ENCODE peak calls at places on chromosome 21, in nine cellular contexts. One of them, this sample, is unnamed.

GRCh38 chr21:34202553-34203332 is 129.4 kb downstream of the MRPS6 start:
- DNase-seq in neural progenitor cell: peak
- DNase-seq in IMR-90: no peak
- DNase-seq in body of pancreas: peak
- DNase-seq in GM12865: no peak
- DNase-seq in choroid plexus epithelial cell: peak
- DNase-seq in fibroblast of mammary gland: no peak
- DNase-seq in fibroblast of the aortic adventitia: no peak
- DNase-seq in esophagus muscularis mucosa: no peak
- DNase-seq in this sample: peak

GRCh38 chr21:27129215-27129614 is 162.3 kb upstream of the ADAMTS5 start:
- DNase-seq in body of pancreas: no peak
- DNase-seq in fibroblast of mammary gland: no peak
- DNase-seq in esophagus muscularis mucosa: no peak
- DNase-seq in choroid plexus epithelial cell: no peak
- DNase-seq in IMR-90: no peak
- DNase-seq in fibroblast of the aortic adventitia: peak
- DNase-seq in GM12865: no peak
- DNase-seq in neural progenitor cell: no peak
- DNase-seq in this sample: no peak

GRCh38 chr21:20617130-20617529 is 381.1 kb upstream of the NCAM2 start:
- DNase-seq in esophagus muscularis mucosa: no peak
- DNase-seq in fibroblast of the aortic adventitia: no peak
- DNase-seq in body of pancreas: no peak
- DNase-seq in choroid plexus epithelial cell: no peak
- DNase-seq in GM12865: no peak
- DNase-seq in neural progenitor cell: peak
- DNase-seq in IMR-90: no peak
- DNase-seq in fibroblast of mammary gland: no peak
- DNase-seq in this sample: no peak

GRCh38 chr21:8992731-8993174 is 1528.6 kb upstream of the TPTE start:
- DNase-seq in fibroblast of mammary gland: no peak
- DNase-seq in esophagus muscularis mucosa: peak
- DNase-seq in fibroblast of the aortic adventitia: no peak
- DNase-seq in neural progenitor cell: no peak
- DNase-seq in body of pancreas: no peak
- DNase-seq in GM12865: no peak
- DNase-seq in choroid plexus epithelial cell: no peak
- DNase-seq in IMR-90: no peak
- DNase-seq in this sample: peak

GRCh38 chr21:40827509-40827908 is 19.4 kb downstream of the DSCAM start:
- DNase-seq in fibroblast of the aortic adventitia: no peak
- DNase-seq in body of pancreas: no peak
- DNase-seq in neural progenitor cell: no peak
- DNase-seq in IMR-90: no peak
- DNase-seq in choroid plexus epithelial cell: no peak
- DNase-seq in fibroblast of mammary gland: no peak
- DNase-seq in GM12865: no peak
- DNase-seq in esophagus muscularis mucosa: no peak
- DNase-seq in this sample: no peak

GRCh38 chr21:25858328-25858727 is 123.6 kb downstream of the GABPA start:
- DNase-seq in GM12865: no peak
- DNase-seq in neural progenitor cell: no peak
- DNase-seq in fibroblast of the aortic adventitia: no peak
- DNase-seq in IMR-90: no peak
- DNase-seq in choroid plexus epithelial cell: no peak
- DNase-seq in esophagus muscularis mucosa: no peak
- DNase-seq in fibroblast of mammary gland: no peak
- DNase-seq in body of pancreas: no peak
- DNase-seq in this sample: no peak

GRCh38 chr21:18617291-18617690 is 213.7 kb upstream of the TMPRSS15 start:
- DNase-seq in fibroblast of mammary gland: no peak
- DNase-seq in esophagus muscularis mucosa: no peak
- DNase-seq in fibroblast of the aortic adventitia: no peak
- DNase-seq in body of pancreas: no peak
- DNase-seq in IMR-90: no peak
- DNase-seq in GM12865: no peak
- DNase-seq in choroid plexus epithelial cell: peak
- DNase-seq in neural progenitor cell: no peak
- DNase-seq in this sample: no peak

GRCh38 chr21:15549671-15550070 is 180.1 kb upstream of the USP25 start:
- DNase-seq in GM12865: no peak
- DNase-seq in fibroblast of mammary gland: no peak
- DNase-seq in esophagus muscularis mucosa: no peak
- DNase-seq in fibroblast of the aortic adventitia: no peak
- DNase-seq in choroid plexus epithelial cell: peak
- DNase-seq in IMR-90: peak
- DNase-seq in neural progenitor cell: no peak
- DNase-seq in body of pancreas: no peak
- DNase-seq in this sample: no peak

GRCh38 chr21:34351786-34352241 is 12.0 kb upstream of the KCNE2 start:
- DNase-seq in GM12865: peak
- DNase-seq in fibroblast of mammary gland: peak
- DNase-seq in body of pancreas: peak
- DNase-seq in esophagus muscularis mucosa: no peak
- DNase-seq in IMR-90: peak
- DNase-seq in fibroblast of the aortic adventitia: peak
- DNase-seq in choroid plexus epithelial cell: peak
- DNase-seq in neural progenitor cell: peak
- DNase-seq in this sample: peak

GRCh38 chr21:37220981-37221664 is 46.0 kb downstream of the VPS26C start:
- DNase-seq in neural progenitor cell: peak
- DNase-seq in choroid plexus epithelial cell: peak
- DNase-seq in esophagus muscularis mucosa: peak
- DNase-seq in GM12865: peak
- DNase-seq in fibroblast of mammary gland: peak
- DNase-seq in fibroblast of the aortic adventitia: peak
- DNase-seq in body of pancreas: peak
- DNase-seq in IMR-90: peak
- DNase-seq in this sample: peak

GRCh38 chr21:31611445-31611844 is 48.0 kb upstream of the SOD1 start:
- DNase-seq in IMR-90: no peak
- DNase-seq in esophagus muscularis mucosa: no peak
- DNase-seq in GM12865: no peak
- DNase-seq in choroid plexus epithelial cell: no peak
- DNase-seq in neural progenitor cell: no peak
- DNase-seq in fibroblast of the aortic adventitia: no peak
- DNase-seq in body of pancreas: no peak
- DNase-seq in fibroblast of mammary gland: no peak
- DNase-seq in this sample: no peak

GRCh38 chr21:41610042-41610839 is 102.3 kb upstream of the TMPRSS2 start:
- DNase-seq in fibroblast of the aortic adventitia: peak
- DNase-seq in esophagus muscularis mucosa: no peak
- DNase-seq in IMR-90: peak
- DNase-seq in choroid plexus epithelial cell: peak
- DNase-seq in body of pancreas: peak
- DNase-seq in fibroblast of mammary gland: peak
- DNase-seq in neural progenitor cell: peak
- DNase-seq in GM12865: peak
- DNase-seq in this sample: peak

DNA sequence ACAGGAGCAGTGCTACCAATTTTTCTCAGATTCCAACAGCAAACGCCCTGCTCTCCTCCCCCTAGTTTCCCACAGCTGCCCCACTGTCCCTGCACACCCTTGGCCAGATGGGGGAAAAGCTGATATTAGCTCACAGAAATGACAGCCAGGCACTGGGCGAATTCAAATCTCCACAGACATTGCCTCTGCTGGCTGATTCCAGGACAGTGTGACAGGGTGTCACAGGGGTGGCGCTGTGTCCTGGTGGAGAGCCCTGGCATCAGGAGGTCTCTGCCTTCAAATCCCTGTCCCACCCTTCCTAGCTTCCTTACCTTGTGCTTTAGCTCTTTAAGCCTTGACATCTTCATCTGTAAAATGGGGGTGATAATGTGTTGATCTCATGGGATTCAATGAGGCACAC is 10.4 kb downstream of the OLIG1 start:
- DNase-seq in fibroblast of mammary gland: no peak
- DNase-seq in GM12865: no peak
- DNase-seq in body of pancreas: no peak
- DNase-seq in fibroblast of the aortic adventitia: no peak
- DNase-seq in neural progenitor cell: no peak
- DNase-seq in choroid plexus epithelial cell: no peak
- DNase-seq in IMR-90: no peak
- DNase-seq in esophagus muscularis mucosa: no peak
- DNase-seq in this sample: no peak
- TF ChIP-seq CTCF in fibroblast of mammary gland: no peak
- TF ChIP-seq CTCF in GM12865: no peak
- TF ChIP-seq CTCF in body of pancreas: no peak
- TF ChIP-seq CTCF in fibroblast of the aortic adventitia: no peak
- TF ChIP-seq CTCF in neural progenitor cell: no peak
- TF ChIP-seq CTCF in choroid plexus epithelial cell: no peak
- TF ChIP-seq CTCF in IMR-90: no peak
- TF ChIP-seq CTCF in esophagus muscularis mucosa: no peak
- TF ChIP-seq CTCF in this sample: no peak

DNA sequence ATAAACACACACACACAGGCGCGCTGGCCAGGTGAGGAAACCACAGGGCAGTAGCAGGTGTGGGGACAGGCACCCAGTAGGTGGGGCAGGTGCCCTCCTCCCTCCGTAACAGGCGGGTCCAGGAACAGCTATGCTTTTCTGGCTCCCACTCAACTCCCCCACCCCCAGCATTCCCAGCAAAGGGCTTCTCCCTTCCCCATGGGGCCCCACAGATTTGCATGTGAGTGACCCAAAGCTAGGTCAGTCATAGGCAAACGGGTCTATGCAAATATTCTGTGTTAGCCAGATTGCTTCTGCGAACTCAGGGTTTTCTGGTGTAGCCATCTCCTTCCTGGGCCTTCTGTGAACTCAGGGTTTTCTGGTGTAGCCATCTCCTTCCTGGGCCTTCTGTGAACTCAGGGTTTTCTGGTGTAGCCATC is 114.2 kb downstream of the SIK1 start:
- DNase-seq in GM12865: peak
- DNase-seq in fibroblast of the aortic adventitia: no peak
- DNase-seq in neural progenitor cell: no peak
- DNase-seq in IMR-90: no peak
- DNase-seq in choroid plexus epithelial cell: no peak
- DNase-seq in body of pancreas: peak
- DNase-seq in esophagus muscularis mucosa: no peak
- DNase-seq in fibroblast of mammary gland: no peak
- DNase-seq in this sample: no peak
- H3K4me3 ChIP-seq in GM12865: no peak
- H3K4me3 ChIP-seq in fibroblast of the aortic adventitia: no peak
- H3K4me3 ChIP-seq in neural progenitor cell: no peak
- H3K4me3 ChIP-seq in IMR-90: no peak
- H3K4me3 ChIP-seq in choroid plexus epithelial cell: no peak
- H3K4me3 ChIP-seq in body of pancreas: no peak
- H3K4me3 ChIP-seq in esophagus muscularis mucosa: no peak
- H3K4me3 ChIP-seq in fibroblast of mammary gland: no peak
- H3K4me3 ChIP-seq in this sample: no peak

GRCh38 chr21:38796426-38796825 is 9.3 kb upstream of the ETS2 start:
- DNase-seq in esophagus muscularis mucosa: no peak
- DNase-seq in GM12865: no peak
- DNase-seq in fibroblast of the aortic adventitia: no peak
- DNase-seq in body of pancreas: no peak
- DNase-seq in fibroblast of mammary gland: peak
- DNase-seq in choroid plexus epithelial cell: peak
- DNase-seq in neural progenitor cell: no peak
- DNase-seq in IMR-90: peak
- DNase-seq in this sample: no peak

GRCh38 chr21:38797470-38797869 is 8.3 kb upstream of the ETS2 start:
- DNase-seq in IMR-90: no peak
- DNase-seq in fibroblast of the aortic adventitia: no peak
- DNase-seq in choroid plexus epithelial cell: no peak
- DNase-seq in esophagus muscularis mucosa: no peak
- DNase-seq in fibroblast of mammary gland: no peak
- DNase-seq in GM12865: no peak
- DNase-seq in neural progenitor cell: no peak
- DNase-seq in body of pancreas: no peak
- DNase-seq in this sample: no peak

GRCh38 chr21:38798081-38798480 is 7.6 kb upstream of the ETS2 start:
- DNase-seq in GM12865: no peak
- DNase-seq in body of pancreas: no peak
- DNase-seq in esophagus muscularis mucosa: no peak
- DNase-seq in IMR-90: no peak
- DNase-seq in neural progenitor cell: no peak
- DNase-seq in fibroblast of mammary gland: no peak
- DNase-seq in choroid plexus epithelial cell: no peak
- DNase-seq in fibroblast of the aortic adventitia: no peak
- DNase-seq in this sample: no peak

GRCh38 chr21:38800046-38800758 is 5.5 kb upstream of the ETS2 start:
- DNase-seq in neural progenitor cell: no peak
- DNase-seq in choroid plexus epithelial cell: no peak
- DNase-seq in esophagus muscularis mucosa: no peak
- DNase-seq in IMR-90: no peak
- DNase-seq in fibroblast of mammary gland: no peak
- DNase-seq in body of pancreas: no peak
- DNase-seq in fibroblast of the aortic adventitia: no peak
- DNase-seq in GM12865: no peak
- DNase-seq in this sample: no peak

DNA sequence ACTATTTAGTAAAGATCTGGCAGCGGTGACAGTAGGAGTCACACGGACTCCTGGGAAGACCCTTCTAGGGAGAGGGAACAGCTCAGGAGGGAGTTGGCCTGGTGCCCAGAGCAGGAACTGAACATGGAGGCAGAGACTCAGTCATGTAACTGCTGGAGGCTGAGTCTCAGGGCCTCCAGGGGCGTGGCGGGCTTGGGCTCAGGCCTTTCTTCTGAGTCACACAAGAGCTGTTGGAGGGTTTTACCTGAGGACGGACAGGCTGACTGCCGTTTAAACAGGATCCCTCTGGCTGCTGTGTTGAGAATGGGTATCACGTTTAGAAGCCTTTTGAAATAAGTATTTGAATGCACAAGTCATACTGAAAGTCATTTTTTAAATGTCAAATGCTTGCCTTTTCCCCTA is 7.2 kb upstream of the ETS2 start:
- DNase-seq in esophagus muscularis mucosa: no peak
- DNase-seq in neural progenitor cell: no peak
- DNase-seq in body of pancreas: no peak
- DNase-seq in IMR-90: no peak
- DNase-seq in choroid plexus epithelial cell: peak
- DNase-seq in GM12865: peak
- DNase-seq in fibroblast of mammary gland: no peak
- DNase-seq in fibroblast of the aortic adventitia: no peak
- DNase-seq in this sample: no peak
- TF ChIP-seq CTCF in esophagus muscularis mucosa: no peak
- TF ChIP-seq CTCF in neural progenitor cell: no peak
- TF ChIP-seq CTCF in body of pancreas: no peak
- TF ChIP-seq CTCF in IMR-90: no peak
- TF ChIP-seq CTCF in choroid plexus epithelial cell: no peak
- TF ChIP-seq CTCF in GM12865: no peak
- TF ChIP-seq CTCF in fibroblast of mammary gland: no peak
- TF ChIP-seq CTCF in fibroblast of the aortic adventitia: no peak
- TF ChIP-seq CTCF in this sample: no peak

DNA sequence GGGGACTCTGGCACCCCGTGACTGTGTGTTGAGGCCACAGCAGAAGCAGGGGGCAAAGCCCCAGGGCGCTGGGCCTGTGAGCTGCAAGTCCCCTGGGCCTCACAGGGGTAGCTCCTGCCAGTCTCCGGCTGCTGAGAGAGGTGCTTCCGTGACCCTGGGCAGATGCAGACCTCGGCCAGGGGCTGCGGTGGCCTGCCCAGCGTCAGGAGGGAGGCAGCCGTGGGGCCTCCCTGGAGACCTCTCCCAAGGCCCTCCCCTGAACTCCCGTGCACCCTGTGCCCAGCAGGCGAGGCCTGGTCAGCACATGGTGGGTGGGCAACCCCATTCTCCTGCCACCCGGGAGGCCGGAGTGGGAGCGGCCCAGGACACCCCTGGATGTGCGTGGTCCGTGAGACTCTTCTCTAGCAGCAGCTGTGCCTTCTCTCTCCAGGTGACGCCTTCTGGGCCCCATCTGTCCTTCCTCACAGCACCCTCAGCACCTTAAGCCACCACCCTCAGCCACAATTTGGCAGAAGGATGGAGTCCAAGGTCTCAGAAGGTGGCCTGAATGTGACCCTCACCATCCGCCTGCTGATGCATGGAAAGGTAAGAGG is 85.7 kb upstream of the COL6A1 start:
- DNase-seq in fibroblast of mammary gland: no peak
- DNase-seq in IMR-90: no peak
- DNase-seq in GM12865: no peak
- DNase-seq in esophagus muscularis mucosa: no peak
- DNase-seq in choroid plexus epithelial cell: no peak
- DNase-seq in fibroblast of the aortic adventitia: no peak
- DNase-seq in body of pancreas: no peak
- DNase-seq in neural progenitor cell: no peak
- DNase-seq in this sample: no peak
- H3K4me3 ChIP-seq in fibroblast of mammary gland: no peak
- H3K4me3 ChIP-seq in IMR-90: no peak
- H3K4me3 ChIP-seq in GM12865: no peak
- H3K4me3 ChIP-seq in esophagus muscularis mucosa: no peak
- H3K4me3 ChIP-seq in choroid plexus epithelial cell: no peak
- H3K4me3 ChIP-seq in fibroblast of the aortic adventitia: no peak
- H3K4me3 ChIP-seq in body of pancreas: no peak
- H3K4me3 ChIP-seq in neural progenitor cell: no peak
- H3K4me3 ChIP-seq in this sample: no peak

This sample was measured in fibroblast of villous mesenchyme.